ENCODE peak calls at places on chromosomes 13 and 19, in seven cellular contexts. A is heart left ventricle, Q is gastrocnemius medialis, T is NB4, M is upper lobe of left lung, P is IMR-90, X is testis. I is an unnamed sample.

GRCh38 chr13:59728896-59729545 is 434.7 kb downstream of the DIAPH3 start:
- DNase-seq in A (no peak), Q (no peak), T (no peak), M (no peak), P (no peak), X (no peak), I (no peak)

GRCh38 chr13:110869805-110870706 is 44.8 kb downstream of the ANKRD10 start:
- DNase-seq in A (peak), Q (peak), T (peak), M (peak), P (peak), X (peak), I (peak)

GRCh38 chr19:6668696-6669095 is 1.3 kb downstream of the TNFSF14 start:
- DNase-seq in A (no peak), Q (no peak), T (peak), M (no peak), P (no peak), X (no peak), I (no peak)

GRCh38 chr19:34365463-34366401 is 736 bp downstream of the GPI start:
- DNase-seq in A (peak), Q (no peak), T (peak), M (peak), P (peak), X (peak), I (peak)

GRCh38 chr13:102580552-102581169 is 16.1 kb upstream of the TPP2 start:
- DNase-seq in A (no peak), Q (no peak), T (peak), M (no peak), P (peak), X (peak), I (peak)

GRCh38 chr19:3722443-3723109 is 14.4 kb downstream of the TJP3 start:
- DNase-seq in A (no peak), Q (no peak), T (no peak), M (peak), P (no peak), X (no peak), I (peak)

GRCh38 chr19:2578911-2579677 is 103.2 kb downstream of the GADD45B start:
- DNase-seq in A (peak), Q (peak), T (peak), M (peak), P (peak), X (peak), I (peak)

GRCh38 chr13:114065926-114066774 is 66.3 kb downstream of the RASA3 start:
- DNase-seq in A (peak), Q (no peak), T (no peak), M (no peak), P (no peak), X (no peak), I (no peak)

GRCh38 chr13:46546084-46546786 is 6.7 kb upstream of the LRCH1 start:
- DNase-seq in A (no peak), Q (no peak), T (no peak), M (no peak), P (no peak), X (no peak), I (no peak)

GRCh38 chr13:31081316-31081715 is 80.4 kb downstream of the HSPH1 start:
- DNase-seq in A (no peak), Q (no peak), T (no peak), M (no peak), P (no peak), X (no peak), I (no peak)
- TF ChIP-seq POLR2A in A (no peak), Q (no peak), T (no peak), M (no peak), P (no peak), X (no peak), I (no peak)

GRCh38 chr19:13764101-13764807 is at the start of gene MRI1:
- DNase-seq in A (peak), Q (peak), T (peak), M (peak), P (peak), X (peak), I (peak)
- TF ChIP-seq POLR2A in A (no peak), Q (no peak), T (peak), M (no peak), P (peak), X (no peak), I (peak)

DNA sequence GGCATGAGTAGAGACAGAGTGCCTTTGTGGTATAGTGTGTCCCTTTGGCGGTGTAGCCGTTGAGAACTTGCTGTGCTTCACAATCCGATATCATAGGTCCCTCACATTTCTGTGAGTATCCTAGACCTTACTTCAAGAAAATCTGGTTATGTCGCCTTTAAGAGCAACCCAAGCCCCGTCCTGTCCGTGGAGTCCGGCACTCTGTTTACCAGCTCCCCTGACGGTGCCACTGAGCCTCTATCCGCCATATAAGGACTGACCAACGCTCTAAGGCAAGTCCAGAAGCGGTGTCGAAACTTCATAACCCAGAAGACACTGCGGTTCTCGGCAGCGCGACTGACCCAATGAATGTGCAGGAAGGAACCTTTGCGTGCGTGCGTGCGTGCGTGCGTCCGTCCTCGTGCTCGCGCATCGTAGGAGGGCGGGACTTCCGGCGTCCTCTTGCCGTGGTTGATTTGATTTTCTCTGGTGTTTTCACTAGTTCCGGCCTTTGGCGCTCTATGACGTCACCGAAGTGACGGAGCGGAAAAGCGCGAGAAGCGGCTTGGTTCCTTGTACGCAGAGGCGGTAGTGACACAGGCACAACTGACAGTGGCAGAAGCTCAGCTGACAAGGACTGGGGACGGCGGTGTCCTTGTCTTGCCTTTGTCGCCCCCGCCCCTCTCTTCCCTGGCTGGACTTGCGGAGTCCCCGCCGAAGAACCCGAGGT is at the start of the genes TRAPPC2B and ZNF547:
- DNase-seq in A (peak), Q (peak), T (peak), M (peak), P (peak), X (peak), I (peak)
- TF ChIP-seq POLR2A in A (no peak), Q (peak), T (peak), M (peak), P (peak), X (no peak), I (no peak)

DNA sequence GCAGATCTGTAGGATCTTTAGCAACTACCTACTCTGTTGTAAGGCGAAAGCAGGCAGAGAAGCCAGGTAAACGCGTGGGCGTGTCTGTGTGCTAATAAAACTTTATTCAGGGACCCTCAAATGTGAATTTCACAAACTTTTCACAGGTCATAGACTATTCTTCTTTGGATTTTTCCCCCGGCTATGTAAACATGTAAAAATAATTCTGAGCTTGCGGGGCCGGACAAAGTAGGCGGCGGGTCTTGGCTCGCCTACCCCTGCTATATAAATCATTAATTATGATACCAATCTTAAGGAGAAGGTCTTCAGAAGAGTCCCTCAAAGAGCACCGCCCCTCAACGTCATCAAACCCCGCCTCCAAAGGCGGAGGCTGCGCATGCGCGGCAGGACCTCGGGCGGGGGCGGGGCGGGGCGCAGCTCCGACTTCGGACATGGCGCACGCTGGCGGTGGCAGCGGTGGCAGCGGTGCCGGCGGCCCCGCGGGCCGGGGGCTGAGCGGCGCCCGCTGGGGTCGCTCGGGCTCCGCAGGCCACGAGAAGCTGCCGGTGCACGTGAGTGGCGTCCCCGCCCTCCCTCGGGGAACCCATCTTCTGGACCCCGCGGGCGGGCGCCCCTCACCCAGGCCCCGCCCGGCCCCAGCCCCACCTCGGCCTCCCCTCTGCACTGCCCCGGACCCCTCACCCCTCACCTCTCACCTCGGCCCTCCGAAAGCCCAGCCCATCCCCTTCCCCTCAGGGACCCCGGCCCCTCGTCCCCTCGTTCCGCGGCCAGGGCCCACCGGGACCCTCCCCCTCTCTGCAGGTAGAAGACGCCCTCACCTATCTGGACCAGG is at the start of gene SIN3B:
- DNase-seq in A (peak), Q (peak), T (peak), M (peak), P (peak), X (peak), I (peak)
- TF ChIP-seq POLR2A in A (peak), Q (peak), T (peak), M (peak), P (peak), X (no peak), I (no peak)

DNA sequence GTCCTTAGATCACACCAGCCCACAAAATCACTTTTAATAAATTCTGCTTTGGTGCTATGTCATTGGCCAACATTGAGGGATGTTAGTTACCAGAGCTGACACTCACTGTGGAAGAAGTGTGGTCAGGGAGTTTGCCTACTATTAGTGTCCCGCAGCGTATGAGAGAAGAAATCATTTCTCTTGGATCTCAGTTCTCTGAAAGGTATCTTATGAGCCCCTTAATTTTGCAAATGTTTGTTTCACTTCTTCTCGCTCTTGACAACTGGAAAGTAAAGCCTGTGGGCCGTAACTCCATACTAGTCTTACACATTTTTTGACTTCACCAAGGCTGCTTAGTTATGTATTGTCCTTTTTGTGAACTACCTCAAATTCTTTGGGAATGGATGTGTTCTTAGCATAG is 80.9 kb downstream of the FLT1 start:
- DNase-seq in A (no peak), Q (no peak), T (no peak), M (no peak), P (no peak), X (no peak), I (no peak)
- TF ChIP-seq POLR2A in A (no peak), Q (no peak), T (no peak), M (no peak), P (no peak), X (no peak), I (no peak)

GRCh38 chr19:10113964-10114650 is 2.6 kb downstream of the P2RY11 start:
- DNase-seq in A (no peak), Q (no peak), T (peak), M (no peak), P (no peak), X (no peak), I (no peak)

GRCh38 chr19:10114651-10115391 is 3.3 kb downstream of the P2RY11 start:
- DNase-seq in A (no peak), Q (no peak), T (peak), M (no peak), P (no peak), X (no peak), I (no peak)

GRCh38 chr19:10116866-10117616 is 2.7 kb downstream of the EIF3G start:
- DNase-seq in A (no peak), Q (no peak), T (no peak), M (no peak), P (no peak), X (no peak), I (no peak)

GRCh38 chr19:10116085-10116865 is 3.4 kb downstream of the EIF3G start:
- DNase-seq in A (no peak), Q (peak), T (no peak), M (no peak), P (no peak), X (no peak), I (no peak)

DNA sequence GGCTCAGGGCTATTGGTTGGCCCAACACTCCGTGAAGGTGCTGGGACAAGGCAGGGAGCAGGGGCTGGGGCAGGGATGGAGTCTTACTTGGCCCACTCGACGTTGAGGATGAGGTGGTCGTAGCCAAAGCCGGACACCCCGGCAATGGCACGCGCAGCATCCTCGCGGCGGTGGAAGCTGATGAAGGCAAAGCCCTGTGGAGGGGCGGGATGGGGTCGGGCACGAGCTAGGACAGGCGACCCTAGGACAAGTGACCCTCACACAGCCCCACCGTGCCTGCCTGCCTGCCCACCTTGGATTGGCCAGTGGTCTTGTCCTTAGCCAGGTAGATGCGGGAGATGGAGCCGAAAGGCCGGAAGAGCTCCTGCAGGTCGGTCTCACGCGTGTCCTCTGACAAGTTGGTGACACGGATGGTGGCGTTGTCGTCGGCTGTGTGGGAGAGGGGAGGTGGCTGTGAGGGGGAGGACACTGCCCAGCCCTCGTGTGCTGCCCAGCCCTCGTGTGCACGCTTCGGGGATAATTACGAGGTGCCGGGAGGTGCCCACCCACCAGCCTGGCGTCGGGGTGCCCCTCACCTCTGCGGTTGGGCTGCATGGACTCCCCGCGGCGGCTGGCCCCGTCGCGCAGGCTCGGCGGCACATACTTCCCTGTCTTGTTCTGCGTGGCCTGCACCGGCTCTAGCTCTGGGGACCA is 4.0 kb downstream of the P2RY11 start:
- DNase-seq in A (no peak), Q (no peak), T (no peak), M (no peak), P (no peak), X (no peak), I (no peak)
- TF ChIP-seq POLR2A in A (no peak), Q (no peak), T (peak), M (no peak), P (no peak), X (no peak), I (no peak)

GRCh38 chr13:86269511-86269910 is 470.3 kb upstream of the SLITRK6 start:
- DNase-seq in A (no peak), Q (no peak), T (no peak), M (no peak), P (no peak), X (no peak), I (no peak)
- TF ChIP-seq POLR2A in A (no peak), Q (no peak), T (no peak), M (no peak), P (no peak), X (no peak), I (no peak)

I was measured in body of pancreas.